ENCODE peak calls at places on chromosomes 4 and X, in seven cellular contexts. A is fibroblast of the conjunctiva; K is H54; D is Peyer's patch; I is activated gamma-delta T cell; N is stimulated activated CD8-positive, alpha-beta memory T cell treated with anti-CD3 and anti-CD28 coated beads, Interleukin-4, amount 100 ng/mL, for 48 hours; J is posterior vena cava. O is an unnamed sample.

GRCh38 chr4:2248821-2249261 is 6.9 kb upstream of the HAUS3 start:
- DNase-seq in N (peak; percentile 12), I (no peak), A (no peak), D (peak; percentile 13), J (peak; percentile 64), K (no peak), O (peak; percentile 20)

GRCh38 chrX:69305333-69306062 is 140.2 kb upstream of the PJA1 start:
- DNase-seq in J (no peak), N (no peak), I (no peak), A (no peak), K (no peak), D (no peak), O (no peak)

GRCh38 chr4:1770791-1771231 is 22.3 kb upstream of the FGFR3 start:
- DNase-seq in A (no peak), D (no peak), J (no peak), N (no peak), K (no peak), I (no peak), O (no peak)

GRCh38 chr4:156390599-156391296 is 437.1 kb upstream of the CTSO start:
- DNase-seq in K (no peak), J (no peak), A (peak; percentile 8), N (no peak), D (no peak), I (no peak), O (no peak)

GRCh38 chrX:148555101-148555500 is 54.7 kb downstream of the AFF2 start:
- DNase-seq in N (no peak), K (no peak), D (no peak), I (no peak), A (no peak), J (no peak), O (no peak)

GRCh38 chr4:83996254-83996653 is 460.3 kb downstream of the GPAT3 start:
- DNase-seq in A (no peak), N (no peak), K (no peak), I (no peak), D (no peak), J (no peak), O (no peak)

GRCh38 chr4:169103966-169104412 is 93.9 kb upstream of the CBR4 start:
- DNase-seq in N (no peak), D (no peak), I (no peak), J (no peak), K (peak; percentile 33), A (no peak), O (no peak)

GRCh38 chr4:7625073-7625472 is 190.3 kb upstream of the PSAPL1 start:
- DNase-seq in J (no peak), I (no peak), A (no peak), K (no peak), N (no peak), D (no peak), O (no peak)

GRCh38 chr4:171834640-171835039 is 21.4 kb downstream of the GALNTL6 start:
- DNase-seq in I (no peak), D (no peak), N (no peak), J (no peak), A (no peak), K (no peak), O (no peak)

GRCh38 chr4:89610236-89610635 is 226.7 kb downstream of the SNCA start:
- DNase-seq in A (no peak), D (no peak), J (no peak), K (no peak), N (no peak), I (no peak), O (no peak)

GRCh38 chr4:16029329-16029728 is 54.5 kb downstream of the PROM1 start:
- DNase-seq in J (no peak), D (no peak), I (no peak), N (no peak), A (no peak), K (no peak), O (no peak)

GRCh38 chr4:48016141-48017107 is at the start of the genes CNGA1 and NIPAL1:
- DNase-seq in I (peak; percentile 53), A (no peak), N (peak; percentile 79), D (peak; percentile 63), K (peak; percentile 29), J (no peak), O (peak; percentile 96)

GRCh38 chr4:173752610-173753009 is 222.6 kb upstream of the HAND2 start:
- DNase-seq in A (peak; percentile 1), D (no peak), J (no peak), K (no peak), I (no peak), N (peak; percentile 57), O (no peak)

GRCh38 chr4:176964116-176964691 is 171.5 kb upstream of the VEGFC start:
- DNase-seq in D (no peak), J (no peak), N (no peak), A (no peak), K (no peak), I (no peak), O (no peak)

GRCh38 chr4:2142630-2143427 is 83.7 kb downstream of the NAT8L start:
- DNase-seq in J (no peak), K (no peak), A (no peak), I (no peak), D (no peak), N (no peak), O (no peak)

GRCh38 chrX:14630724-14631123 is 101.4 kb downstream of the GLRA2 start:
- DNase-seq in D (no peak), A (no peak), J (no peak), K (no peak), N (no peak), I (no peak), O (no peak)

GRCh38 chr4:86595426-86595805 is 1.3 kb downstream of the PTPN13 start:
- DNase-seq in I (no peak), K (no peak), N (no peak), A (peak; percentile 14), D (no peak), J (no peak), O (no peak)

GRCh38 chrX:15322472-15322871 is 7.0 kb upstream of the ASB11 start:
- DNase-seq in K (no peak), J (no peak), I (no peak), N (no peak), A (no peak), D (no peak), O (no peak)

GRCh38 chr4:8761167-8761823 is 110.3 kb downstream of the HMX1 start:
- DNase-seq in J (peak; percentile 71), I (no peak), D (no peak), N (no peak), A (no peak), K (no peak), O (peak; percentile 60)

GRCh38 chr4:13635281-13635799 is 7.8 kb upstream of the BOD1L1 start:
- DNase-seq in J (no peak), K (no peak), A (no peak), D (no peak), N (no peak), I (no peak), O (no peak)

GRCh38 chr4:110616162-110617062 is 6.5 kb downstream of the PITX2 start:
- DNase-seq in I (no peak), D (no peak), N (no peak), J (no peak), A (no peak), K (no peak), O (no peak)

GRCh38 chr4:158253350-158253980 is 43.2 kb downstream of the TMEM144 start:
- DNase-seq in N (peak; percentile 48), K (peak; percentile 9), D (no peak), A (peak; percentile 34), I (no peak), J (no peak), O (no peak)

GRCh38 chr4:45661893-45662292 is 462.0 kb downstream of the GABRG1 start:
- DNase-seq in A (no peak), D (no peak), K (no peak), N (no peak), I (no peak), J (no peak), O (no peak)

GRCh38 chr4:186999676-187000075 is 276.0 kb upstream of the FAT1 start:
- DNase-seq in D (no peak), A (no peak), N (no peak), I (no peak), J (no peak), K (no peak), O (no peak)

GRCh38 chr4:114005569-114006442 is 26.4 kb upstream of the ARSJ start:
- DNase-seq in K (no peak), J (no peak), I (no peak), D (no peak), A (peak; percentile 44), N (no peak), O (no peak)

GRCh38 chr4:142567620-142568451 is 278.3 kb downstream of the INPP4B start:
- DNase-seq in J (no peak), K (no peak), I (no peak), A (no peak), D (no peak), N (no peak), O (no peak)